ENCODE peak calls at places on chromosomes 3 and 15, in five cellular contexts. Z is skeletal muscle cell; W is CD8-positive, alpha-beta memory T cell; U is Panc1; F is iPS DF 6.9. T is an unnamed sample.

GRCh38 chr3:171967932-171968678 is 71.3 kb upstream of the FNDC3B start:
- DNase-seq in Z (peak), W (no peak), U (no peak), F (no peak), T (no peak)

GRCh38 chr3:171458056-171458856 is 1.9 kb downstream of the TNIK start:
- DNase-seq in Z (no peak), W (peak), U (no peak), F (no peak), T (no peak)

GRCh38 chr3:24174637-24175036 is 229.6 kb downstream of the NR1D2 start:
- DNase-seq in Z (no peak), W (no peak), U (no peak), F (no peak), T (no peak)

GRCh38 chr3:180820400-180820799 is 92.1 kb upstream of the FXR1 start:
- DNase-seq in Z (no peak), W (no peak), U (no peak), F (no peak), T (no peak)

GRCh38 chr3:14847613-14848541 is 29.1 kb downstream of the FGD5 start:
- DNase-seq in Z (no peak), W (no peak), U (no peak), F (peak), T (no peak)

GRCh38 chr3:12503126-12503952 is 19.1 kb downstream of the TSEN2 start:
- DNase-seq in Z (no peak), W (no peak), U (no peak), F (no peak), T (no peak)

GRCh38 chr3:46087871-46088270 is 60.6 kb upstream of the XCR1 start:
- DNase-seq in Z (no peak), W (no peak), U (no peak), F (no peak), T (no peak)

GRCh38 chr15:75732809-75733451 is 20.3 kb upstream of the CSPG4 start:
- DNase-seq in Z (no peak), W (peak), U (no peak), F (no peak), T (no peak)

GRCh38 chr3:177281292-177281942 is 84.1 kb upstream of the TBL1XR1 start:
- DNase-seq in Z (no peak), W (no peak), U (no peak), F (no peak), T (no peak)

GRCh38 chr15:100718075-100718980 is 115.9 kb downstream of the ASB7 start:
- DNase-seq in Z (no peak), W (no peak), U (no peak), F (no peak), T (no peak)

GRCh38 chr3:123258811-123259420 is 57.2 kb downstream of the SEC22A start:
- DNase-seq in Z (peak), W (no peak), U (peak), F (no peak), T (peak)

GRCh38 chr15:85800460-85801123 is 5.9 kb upstream of the KLHL25 start:
- DNase-seq in Z (no peak), W (no peak), U (peak), F (no peak), T (no peak)

GRCh38 chr15:41892621-41893421 is 1.0 kb downstream of the SPTBN5 start:
- DNase-seq in Z (no peak), W (no peak), U (no peak), F (no peak), T (no peak)

GRCh38 chr3:128879991-128880390 is 571 bp downstream of the ACAD9 start:
- DNase-seq in Z (no peak), W (no peak), U (no peak), F (no peak), T (no peak)

GRCh38 chr3:133377396-133377795 is 22.5 kb upstream of the BFSP2 start:
- DNase-seq in Z (peak), W (no peak), U (no peak), F (peak), T (peak)

GRCh38 chr3:70546679-70547078 is 234.2 kb upstream of the MDFIC2 start:
- DNase-seq in Z (no peak), W (no peak), U (no peak), F (no peak), T (no peak)

GRCh38 chr3:186021673-186022362 is 84.0 kb upstream of the TRA2B start:
- DNase-seq in Z (peak), W (no peak), U (peak), F (no peak), T (peak)

GRCh38 chr3:112699436-112699978 is 58.6 kb upstream of the CCDC80 start:
- DNase-seq in Z (no peak), W (no peak), U (no peak), F (no peak), T (no peak)

GRCh38 chr3:113238503-113238902 is 27.1 kb downstream of the BOC start:
- DNase-seq in Z (no peak), W (no peak), U (no peak), F (no peak), T (no peak)

GRCh38 chr3:174949523-174949922 is 90.4 kb downstream of the NAALADL2 start:
- DNase-seq in Z (peak), W (no peak), U (no peak), F (no peak), T (no peak)

GRCh38 chr3:185779461-185779860 is 45.4 kb downstream of the IGF2BP2 start:
- DNase-seq in Z (no peak), W (no peak), U (no peak), F (no peak), T (no peak)

GRCh38 chr15:99239545-99240198 is 9.7 kb downstream of the TTC23 start:
- DNase-seq in Z (no peak), W (no peak), U (no peak), F (no peak), T (no peak)

GRCh38 chr3:129577356-129577755 is 29.1 kb downstream of the PLXND1 start:
- DNase-seq in Z (no peak), W (no peak), U (no peak), F (no peak), T (no peak)

GRCh38 chr15:60933914-60934885 is 294.9 kb downstream of the RORA start:
- DNase-seq in Z (no peak), W (no peak), U (no peak), F (no peak), T (peak)

GRCh38 chr3:96576935-96577334 is 237.5 kb upstream of the EPHA6 start:
- DNase-seq in Z (no peak), W (no peak), U (no peak), F (no peak), T (no peak)

GRCh38 chr3:156739976-156740375 is 65.6 kb downstream of the TIPARP start:
- DNase-seq in Z (no peak), W (no peak), U (no peak), F (no peak), T (no peak)

GRCh38 chr15:57060799-57061198 is 142.4 kb downstream of the TCF12 start:
- DNase-seq in Z (peak), W (no peak), U (peak), F (no peak), T (no peak)

GRCh38 chr3:52495777-52496602 is 852 bp downstream of the STAB1 start:
- DNase-seq in Z (no peak), W (no peak), U (no peak), F (no peak), T (no peak)

GRCh38 chr3:100268156-100268555 is 7.4 kb downstream of the TBC1D23 start:
- DNase-seq in Z (no peak), W (no peak), U (no peak), F (no peak), T (no peak)

GRCh38 chr3:100266531-100266930 is 5.7 kb downstream of the TBC1D23 start:
- DNase-seq in Z (no peak), W (no peak), U (no peak), F (no peak), T (no peak)

GRCh38 chr3:100264242-100264641 is 3.5 kb downstream of the TBC1D23 start:
- DNase-seq in Z (no peak), W (no peak), U (no peak), F (no peak), T (no peak)

GRCh38 chr3:100263583-100263982 is 2.8 kb downstream of the TBC1D23 start:
- DNase-seq in Z (no peak), W (no peak), U (no peak), F (no peak), T (no peak)

GRCh38 chr3:100265016-100265415 is 4.2 kb downstream of the TBC1D23 start:
- DNase-seq in Z (no peak), W (no peak), U (no peak), F (no peak), T (no peak)
- H3K4me3 ChIP-seq in Z (no peak), W (no peak), U (no peak), F (no peak), T (no peak)

GRCh38 chr3:72996121-72996472 is 514 bp upstream of the PPP4R2 start:
- DNase-seq in Z (no peak), W (no peak), U (no peak), F (no peak), T (no peak)

GRCh38 chr3:72997421-72997961 is 880 bp downstream of the PPP4R2 start:
- DNase-seq in Z (no peak), W (no peak), U (no peak), F (no peak), T (peak)

GRCh38 chr3:72996473-72997333 is at the start of gene PPP4R2:
- DNase-seq in Z (peak), W (peak), U (no peak), F (peak), T (no peak)

GRCh38 chr3:72998489-72998888 is 1.9 kb downstream of the PPP4R2 start:
- DNase-seq in Z (no peak), W (no peak), U (no peak), F (no peak), T (no peak)

DNA sequence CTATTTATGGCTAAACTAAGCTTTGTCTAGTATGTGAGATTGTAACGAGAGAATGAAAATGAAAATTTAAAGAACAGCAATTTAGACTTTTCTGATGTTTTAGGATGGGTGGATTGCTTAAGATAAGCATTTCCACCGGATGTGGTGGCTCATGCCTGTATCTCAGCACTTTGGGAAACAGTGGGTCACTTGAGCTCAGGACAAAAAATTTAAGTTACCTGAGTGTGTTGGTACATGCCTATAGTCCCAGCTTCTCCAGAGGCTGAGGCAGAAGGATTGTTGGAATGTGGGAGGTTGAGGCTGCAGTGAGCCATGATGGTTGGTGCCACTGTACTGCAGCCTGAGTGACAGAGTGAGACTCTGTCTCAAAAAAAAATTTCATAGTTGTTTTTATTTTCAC is 3.4 kb downstream of the PPP4R2 start:
- DNase-seq in Z (no peak), W (no peak), U (no peak), F (no peak), T (no peak)
- H3K4me3 ChIP-seq in Z (no peak), W (peak), U (peak), F (no peak), T (peak)

GRCh38 chr15:40340038-40340739 is 550 bp downstream of the CCDC9B start:
- DNase-seq in Z (no peak), W (no peak), U (no peak), F (no peak), T (no peak)
- H3K4me3 ChIP-seq in Z (peak), W (no peak), U (peak), F (no peak), T (peak)

GRCh38 chr15:73601449-73602425 is 31.5 kb downstream of the NPTN start:
- DNase-seq in Z (no peak), W (no peak), U (peak), F (no peak), T (peak)
- H3K4me3 ChIP-seq in Z (peak), W (no peak), U (no peak), F (no peak), T (peak)

T was measured in SK-N-MC.